ENCODE peak calls at places on chromosomes 13 and 19, in seven cellular contexts. S, C, I, F, Z, B and L are unnamed samples. For H3K4me1, the result is how much of the 10 kb centered on the place peaks cover.

GRCh38 chr13:99967884-99968520 is 3.6 kb downstream of the ZIC5 start:
- DNase-seq in S (no peak), C (no peak), I (no peak), F (no peak), Z (no peak), B (no peak), L (no peak)

GRCh38 chr19:46878613-46879375 is 18.0 kb downstream of the ARHGAP35 start:
- DNase-seq in S (peak), C (no peak), I (no peak), F (no peak), Z (no peak), B (no peak), L (no peak)

GRCh38 chr13:99197257-99197651 is 3.4 kb upstream of the UBAC2 start:
- DNase-seq in S (no peak), C (no peak), I (no peak), F (no peak), Z (no peak), B (no peak), L (no peak)

GRCh38 chr13:99963832-99964339 is 7.7 kb downstream of the ZIC5 start:
- DNase-seq in S (no peak), C (no peak), I (no peak), F (no peak), Z (no peak), B (no peak), L (no peak)

GRCh38 chr13:64928704-64929499 is 2301.2 kb downstream of the PCDH9 start:
- DNase-seq in S (peak), C (no peak), I (no peak), F (no peak), Z (no peak), B (no peak), L (no peak)

GRCh38 chr13:91185294-91185863 is 162.1 kb upstream of the MIR17HG start:
- DNase-seq in S (peak), C (no peak), I (no peak), F (no peak), Z (no peak), B (no peak), L (no peak)

GRCh38 chr19:3687774-3688706 is 12.2 kb downstream of the PIP5K1C start:
- DNase-seq in S (no peak), C (no peak), I (no peak), F (no peak), Z (no peak), B (no peak), L (peak)

GRCh38 chr13:25951831-25952230 is 100.0 kb downstream of the SHISA2 start:
- DNase-seq in S (no peak), C (no peak), I (no peak), F (no peak), Z (no peak), B (no peak), L (no peak)

GRCh38 chr19:54154603-54155345 is 4.7 kb downstream of the LENG1 start:
- DNase-seq in S (no peak), C (no peak), I (peak), F (no peak), Z (no peak), B (no peak), L (no peak)

GRCh38 chr13:113495494-113496251 is 5.2 kb upstream of the DCUN1D2 start:
- DNase-seq in S (peak), C (no peak), I (no peak), F (no peak), Z (no peak), B (no peak), L (no peak)

GRCh38 chr13:40170982-40171381 is 495.5 kb downstream of the FOXO1 start:
- DNase-seq in S (no peak), C (no peak), I (no peak), F (no peak), Z (no peak), B (no peak), L (no peak)

GRCh38 chr13:59449750-59450149 is 714.0 kb downstream of the DIAPH3 start:
- DNase-seq in S (no peak), C (no peak), I (no peak), F (no peak), Z (no peak), B (no peak), L (no peak)

GRCh38 chr19:15913830-15914229 is 16.0 kb upstream of the CYP4F2 start:
- DNase-seq in S (no peak), C (no peak), I (no peak), F (no peak), Z (no peak), B (no peak), L (no peak)

GRCh38 chr13:106449096-106449495 is 86.4 kb downstream of the EFNB2 start:
- DNase-seq in S (no peak), C (no peak), I (no peak), F (no peak), Z (no peak), B (no peak), L (no peak)

GRCh38 chr19:46610851-46611770 is 10.0 kb downstream of the CALM3 start:
- DNase-seq in S (peak), C (no peak), I (peak), F (peak), Z (peak), B (peak), L (no peak)

GRCh38 chr19:45542234-45542668 is 35.0 kb downstream of the VASP start:
- DNase-seq in S (no peak), C (no peak), I (no peak), F (no peak), Z (no peak), B (no peak), L (no peak)

GRCh38 chr19:36128392-36128736 is 11.5 kb upstream of the CAPNS1 start:
- DNase-seq in S (no peak), C (peak), I (no peak), F (peak), Z (no peak), B (peak), L (peak)

GRCh38 chr19:36120984-36121358 is 5.7 kb downstream of the TBCB start:
- DNase-seq in S (no peak), C (no peak), I (no peak), F (no peak), Z (no peak), B (no peak), L (no peak)

GRCh38 chr19:36121486-36122124 is 6.3 kb downstream of the TBCB start:
- DNase-seq in S (no peak), C (no peak), I (no peak), F (no peak), Z (no peak), B (no peak), L (no peak)

GRCh38 chr19:36120092-36120983 is 5.1 kb downstream of the TBCB start:
- DNase-seq in S (no peak), C (no peak), I (no peak), F (no peak), Z (no peak), B (no peak), L (no peak)

GRCh38 chr19:36125557-36125956 is 10.3 kb downstream of the TBCB start:
- DNase-seq in S (no peak), C (no peak), I (no peak), F (no peak), Z (no peak), B (no peak), L (no peak)
- H3K4me1 ChIP-seq in S (under half), C (under half), I (under half), F (under half), Z (under half), B (under half), L (under half)

GRCh38 chr19:13861714-13862531 is 15.0 kb upstream of the NANOS3 start:
- DNase-seq in S (peak), C (peak), I (peak), F (peak), Z (peak), B (peak), L (peak)

GRCh38 chr19:13859361-13859880 is 17.5 kb upstream of the NANOS3 start:
- DNase-seq in S (peak), C (no peak), I (no peak), F (no peak), Z (no peak), B (no peak), L (no peak)

GRCh38 chr19:13860679-13861391 is 16.1 kb upstream of the NANOS3 start:
- DNase-seq in S (no peak), C (no peak), I (no peak), F (no peak), Z (no peak), B (no peak), L (no peak)

GRCh38 chr19:13864223-13864512 is 12.8 kb upstream of the NANOS3 start:
- DNase-seq in S (no peak), C (no peak), I (no peak), F (no peak), Z (no peak), B (no peak), L (no peak)

DNA sequence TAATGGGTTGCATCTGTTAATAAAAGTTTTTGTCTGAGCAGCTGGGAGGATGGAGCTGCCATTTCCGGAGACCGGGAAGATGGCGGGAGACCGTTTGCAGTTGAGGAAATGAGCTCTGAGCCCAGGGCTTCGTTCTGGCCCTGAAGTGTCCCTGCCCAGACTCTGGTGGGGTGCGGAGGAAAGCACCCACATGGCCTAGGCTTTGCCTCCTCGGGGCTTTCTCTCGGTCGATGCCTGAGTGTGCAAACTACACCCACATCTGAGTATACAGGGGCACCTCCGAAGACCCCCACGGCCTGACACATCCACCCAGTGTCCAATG is 15.6 kb upstream of the NANOS3 start:
- DNase-seq in S (no peak), C (no peak), I (no peak), F (no peak), Z (no peak), B (no peak), L (no peak)
- H3K4me1 ChIP-seq in S (under half), C (under half), I (under half), F (under half), Z (under half), B (under half), L (under half)

GRCh38 chr19:38666662-38667448 is 19.4 kb downstream of the ACTN4 start:
- DNase-seq in S (peak), C (no peak), I (no peak), F (peak), Z (no peak), B (no peak), L (no peak)

GRCh38 chr19:38670921-38671398 is 23.5 kb downstream of the ACTN4 start:
- DNase-seq in S (no peak), C (no peak), I (no peak), F (no peak), Z (no peak), B (no peak), L (no peak)

GRCh38 chr19:38667552-38668205 is 20.2 kb downstream of the ACTN4 start:
- DNase-seq in S (peak), C (no peak), I (no peak), F (no peak), Z (no peak), B (no peak), L (no peak)

GRCh38 chr19:38671654-38672053 is 24.2 kb downstream of the ACTN4 start:
- DNase-seq in S (no peak), C (no peak), I (no peak), F (no peak), Z (no peak), B (no peak), L (no peak)

GRCh38 chr19:38669532-38669931 is 22.1 kb downstream of the ACTN4 start:
- DNase-seq in S (no peak), C (no peak), I (peak), F (no peak), Z (no peak), B (no peak), L (no peak)
- H3K4me1 ChIP-seq in S (half or more), C (half or more), I (under half), F (half or more), Z (under half), B (half or more), L (half or more)

GRCh38 chr19:40576181-40576584 is 490 bp upstream of the SHKBP1 start:
- DNase-seq in S (no peak), C (no peak), I (no peak), F (no peak), Z (no peak), B (no peak), L (no peak)
- H3K4me1 ChIP-seq in S (under half), C (under half), I (under half), F (under half), Z (under half), B (under half), L (under half)

DNA sequence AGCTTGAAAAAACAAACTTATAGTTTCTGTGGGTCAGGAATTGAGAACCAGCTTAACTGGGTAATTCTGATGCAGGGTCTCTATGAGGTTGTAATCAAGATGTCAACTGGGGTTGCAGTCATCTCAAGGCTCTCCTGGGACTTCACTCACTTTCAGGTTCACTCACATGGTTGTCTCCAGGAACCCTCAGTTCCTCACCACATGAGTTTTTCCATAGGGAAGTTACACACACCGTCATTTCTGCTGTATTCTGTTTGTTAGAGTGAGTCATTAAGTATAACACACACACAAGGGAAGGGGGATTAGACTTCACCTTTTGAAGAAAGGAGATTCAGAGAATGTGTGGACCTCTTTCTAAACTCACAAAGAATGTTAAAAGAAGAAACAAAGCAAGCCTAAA is 34.9 kb upstream of the MLNR start:
- DNase-seq in S (peak), C (no peak), I (no peak), F (no peak), Z (no peak), B (no peak), L (no peak)
- H3K4me1 ChIP-seq in S (under half), C (under half), I (under half), F (under half), Z (under half), B (under half), L (under half)

GRCh38 chr19:29663861-29664752 is 1.2 kb upstream of the PLEKHF1 start:
- DNase-seq in S (peak), C (no peak), I (no peak), F (no peak), Z (no peak), B (no peak), L (no peak)
- H3K4me1 ChIP-seq in S (under half), C (under half), I (under half), F (half or more), Z (under half), B (half or more), L (half or more)

DNA sequence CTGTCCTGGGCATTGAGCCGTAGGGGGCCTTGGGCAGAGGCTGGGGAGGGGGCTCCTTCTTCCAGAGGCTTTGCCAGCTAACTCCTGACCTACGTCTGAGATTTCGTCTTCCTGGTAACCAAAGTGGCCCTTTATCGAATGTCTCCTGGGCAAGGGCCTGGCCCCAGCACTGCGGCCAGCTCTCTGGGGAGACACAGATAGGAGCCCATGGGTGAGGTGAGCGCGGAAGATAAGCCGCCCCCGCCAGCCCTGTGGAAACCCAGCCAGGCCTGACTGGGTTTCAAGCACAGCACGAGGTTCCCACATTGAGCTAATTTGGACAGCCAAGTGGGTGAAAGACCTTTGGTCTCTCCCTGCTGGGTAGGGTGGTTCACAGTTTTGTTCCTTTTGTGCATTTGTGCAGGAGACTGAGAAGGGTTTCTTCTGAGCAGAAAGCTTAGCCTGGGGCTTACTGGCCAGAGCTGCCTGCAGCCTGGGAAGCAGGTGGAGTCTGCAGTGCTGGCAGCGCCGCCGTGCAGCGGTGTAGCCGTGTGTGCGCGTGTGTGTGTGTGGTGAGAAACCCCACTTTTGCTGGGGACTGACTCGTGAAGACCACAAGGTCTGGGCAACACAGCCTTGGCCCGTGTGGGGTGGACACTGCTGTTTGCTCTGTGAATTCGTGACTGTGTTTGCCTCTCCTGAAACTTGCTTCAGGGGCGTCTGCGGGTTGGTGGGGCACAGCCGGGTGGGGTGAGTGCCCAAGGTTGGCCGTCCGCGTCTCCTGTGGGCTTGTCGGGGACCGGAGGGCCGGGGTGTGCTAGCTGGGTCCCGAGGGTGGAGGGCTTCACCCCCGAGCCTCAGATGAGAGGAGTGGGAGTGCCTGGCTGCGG is 2.5 kb downstream of the BSG start:
- DNase-seq in S (peak), C (peak), I (no peak), F (no peak), Z (peak), B (peak), L (no peak)
- H3K4me1 ChIP-seq in S (under half), C (half or more), I (under half), F (under half), Z (under half), B (half or more), L (half or more)